ENCODE peak calls at places on chromosomes 2 and 18, in four cellular contexts. Y is A549, Z is psoas muscle, D is GM23248. R is an unnamed sample.

GRCh38 chr2:64932327-64933216 is 56.6 kb upstream of the SLC1A4 start:
- DNase-seq in D (no peak), Y (no peak), Z (no peak), R (no peak)

GRCh38 chr2:218834685-218835084 is 3.1 kb upstream of the PRKAG3 start:
- DNase-seq in Y (no peak), D (no peak), Z (peak), R (peak)

GRCh38 chr18:13614318-13614643 is 112.1 kb downstream of the FAM210A start:
- DNase-seq in D (no peak), Z (no peak), Y (no peak), R (no peak)

GRCh38 chr18:10791141-10791808 is 265.4 kb downstream of the NAPG start:
- DNase-seq in D (no peak), Z (no peak), Y (no peak), R (no peak)

GRCh38 chr18:46920067-46920466 is 2.7 kb downstream of the KATNAL2 start:
- DNase-seq in Z (no peak), Y (no peak), D (no peak), R (no peak)

GRCh38 chr2:172168917-172169346 is 66.2 kb upstream of the DLX2 start:
- DNase-seq in Y (no peak), D (peak), Z (no peak), R (no peak)

GRCh38 chr2:10931710-10932255 is 20.0 kb downstream of the KCNF1 start:
- DNase-seq in Y (no peak), D (peak), Z (peak), R (no peak)

GRCh38 chr2:45606801-45607200 is 4.3 kb downstream of the SRBD1 start:
- DNase-seq in D (no peak), Z (no peak), Y (no peak), R (no peak)

GRCh38 chr2:19893520-19894134 is 8.2 kb downstream of the TTC32 start:
- DNase-seq in Y (no peak), Z (no peak), D (peak), R (no peak)

GRCh38 chr2:219174801-219175200 is 1.9 kb downstream of the CNPPD1 start:
- DNase-seq in D (no peak), Z (no peak), Y (no peak), R (no peak)

GRCh38 chr2:190415794-190416729 is 7.9 kb downstream of the MFSD6 start:
- DNase-seq in Y (no peak), D (no peak), Z (no peak), R (no peak)

GRCh38 chr2:29580223-29580622 is 341.2 kb downstream of the ALK start:
- DNase-seq in Y (no peak), D (peak), Z (no peak), R (no peak)

GRCh38 chr2:240949791-240950705 is 43.9 kb downstream of the CROCC2 start:
- DNase-seq in D (no peak), Z (peak), Y (no peak), R (no peak)

GRCh38 chr2:178674122-178674521 is 133.1 kb downstream of the TTN start:
- DNase-seq in D (no peak), Y (no peak), Z (no peak), R (no peak)

GRCh38 chr18:68667121-68667520 is 47.8 kb downstream of the TMX3 start:
- DNase-seq in Y (no peak), D (peak), Z (no peak), R (no peak)

GRCh38 chr18:78939734-78940260 is 39.8 kb upstream of the SALL3 start:
- DNase-seq in D (no peak), Z (no peak), Y (no peak), R (no peak)

GRCh38 chr18:3409811-3410210 is 40.2 kb upstream of the TGIF1 start:
- DNase-seq in Z (no peak), D (no peak), Y (no peak), R (no peak)

GRCh38 chr18:79980585-79980984 is 7.8 kb downstream of the TXNL4A start:
- DNase-seq in D (no peak), Z (no peak), Y (no peak), R (no peak)
- H3K27ac ChIP-seq in D (no peak), Z (no peak), Y (no peak), R (no peak)

GRCh38 chr2:61218076-61218816 is 56.3 kb downstream of the C2orf74 start:
- DNase-seq in Z (no peak), Y (no peak), D (no peak), R (no peak)
- H3K27ac ChIP-seq in Z (no peak), Y (no peak), D (no peak), R (no peak)

DNA sequence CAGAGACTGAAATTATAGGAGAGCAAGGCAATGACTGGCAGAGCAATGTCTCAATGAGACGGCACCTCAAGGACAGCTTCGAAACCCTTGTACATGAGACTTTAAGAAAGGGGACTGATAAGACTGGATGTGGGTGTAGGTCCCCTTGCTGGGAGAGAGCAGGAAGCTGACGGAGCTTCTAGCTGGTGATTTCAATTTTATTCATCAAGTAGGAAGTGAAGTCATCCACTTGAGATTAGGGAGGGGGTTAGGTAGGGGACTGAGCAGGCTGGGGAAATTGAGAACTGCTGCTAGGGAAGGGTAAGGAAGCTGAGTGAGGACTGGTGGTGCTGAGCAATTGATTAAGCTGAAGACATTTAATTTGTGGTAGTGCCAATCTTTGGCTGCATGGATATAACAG is 99.5 kb upstream of the ITGB6 start:
- DNase-seq in D (peak), Y (no peak), Z (no peak), R (no peak)
- H3K27ac ChIP-seq in D (peak), Y (no peak), Z (no peak), R (no peak)

DNA sequence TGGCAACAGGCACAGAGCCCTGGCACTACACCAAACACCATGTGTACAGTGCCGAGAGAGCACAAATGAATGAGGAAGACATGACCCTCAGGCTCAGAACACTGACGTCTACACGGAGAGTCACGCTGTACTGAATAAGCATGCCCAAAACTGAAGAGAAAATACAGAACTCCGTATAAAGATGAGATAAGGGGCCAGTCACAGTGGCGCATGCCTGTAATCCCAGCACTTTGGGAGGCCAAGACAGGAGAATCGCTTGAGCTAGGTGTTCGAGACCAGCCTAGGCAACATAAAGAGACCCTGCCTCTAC is 92.0 kb upstream of the CREB1 start:
- DNase-seq in Y (no peak), D (no peak), Z (no peak), R (no peak)
- H3K27ac ChIP-seq in Y (no peak), D (no peak), Z (no peak), R (no peak)

DNA sequence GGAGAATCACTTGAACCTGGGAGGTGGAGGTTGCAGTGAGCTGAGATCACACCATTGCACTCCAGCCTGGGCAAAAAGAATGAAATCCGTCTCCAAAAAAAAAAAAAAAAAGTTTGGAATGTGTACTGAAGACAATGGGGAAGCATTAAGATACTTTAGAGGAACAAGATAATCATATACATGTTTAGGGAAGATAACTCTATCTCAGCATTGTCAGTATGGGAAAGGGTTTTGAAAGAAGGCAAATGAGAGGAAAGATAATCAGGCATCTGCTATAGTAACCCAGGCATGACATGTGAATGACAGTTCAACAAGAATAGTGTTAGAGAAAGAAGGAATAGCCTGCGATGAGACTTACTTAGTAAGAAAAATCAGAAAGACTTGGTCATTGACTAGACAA is 112.0 kb downstream of the ATAD2B start:
- DNase-seq in Z (no peak), Y (no peak), D (no peak), R (no peak)
- H3K27ac ChIP-seq in Z (no peak), Y (no peak), D (no peak), R (no peak)

DNA sequence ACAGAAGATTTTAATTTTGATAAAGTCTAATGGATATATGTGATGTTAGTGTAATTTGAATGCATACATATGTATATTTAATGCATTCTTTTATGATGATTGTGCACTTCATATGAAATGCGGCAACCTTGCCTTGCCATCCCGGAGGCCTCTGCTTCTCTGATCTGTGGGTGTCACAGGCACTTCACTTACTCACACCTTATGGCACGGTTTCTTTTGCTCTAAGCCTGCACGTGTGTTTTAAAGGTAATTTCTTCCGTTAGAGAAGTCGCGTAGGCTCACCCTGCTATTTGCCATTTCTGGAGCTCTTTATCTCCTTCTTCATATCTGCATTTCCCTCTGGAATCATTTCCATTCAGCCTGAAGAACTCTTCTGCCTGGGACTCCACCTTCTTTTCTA is 97.1 kb downstream of the RTP5 start:
- DNase-seq in D (no peak), Y (no peak), Z (no peak), R (no peak)
- H3K27ac ChIP-seq in D (peak), Y (no peak), Z (no peak), R (no peak)

GRCh38 chr2:121089005-121089510 is 195.9 kb downstream of the TFCP2L1 start:
- DNase-seq in Y (no peak), Z (no peak), D (no peak), R (no peak)
- H3K27ac ChIP-seq in Y (no peak), Z (no peak), D (no peak), R (no peak)

DNA sequence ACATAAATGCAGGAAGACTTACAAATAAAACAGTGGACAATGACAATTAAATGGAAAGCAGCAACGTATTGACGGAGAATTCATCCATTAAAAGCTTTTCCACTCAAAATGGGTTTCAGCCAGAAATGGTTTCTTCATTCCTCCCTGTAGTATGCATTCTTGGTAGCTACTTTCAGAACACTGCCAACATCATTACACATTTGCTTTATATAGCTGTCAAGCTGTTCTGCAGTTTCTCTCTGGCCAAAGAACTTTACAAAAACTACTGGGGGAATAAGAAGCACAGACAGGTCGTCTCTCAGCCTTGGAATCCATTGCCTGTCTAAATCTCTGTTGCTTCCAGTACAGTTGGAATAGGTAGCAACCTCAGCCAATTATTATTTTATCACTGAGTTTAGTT is 84.1 kb upstream of the NCKAP5 start:
- DNase-seq in Y (no peak), Z (no peak), D (peak), R (no peak)
- H3K27ac ChIP-seq in Y (no peak), Z (no peak), D (no peak), R (no peak)

DNA sequence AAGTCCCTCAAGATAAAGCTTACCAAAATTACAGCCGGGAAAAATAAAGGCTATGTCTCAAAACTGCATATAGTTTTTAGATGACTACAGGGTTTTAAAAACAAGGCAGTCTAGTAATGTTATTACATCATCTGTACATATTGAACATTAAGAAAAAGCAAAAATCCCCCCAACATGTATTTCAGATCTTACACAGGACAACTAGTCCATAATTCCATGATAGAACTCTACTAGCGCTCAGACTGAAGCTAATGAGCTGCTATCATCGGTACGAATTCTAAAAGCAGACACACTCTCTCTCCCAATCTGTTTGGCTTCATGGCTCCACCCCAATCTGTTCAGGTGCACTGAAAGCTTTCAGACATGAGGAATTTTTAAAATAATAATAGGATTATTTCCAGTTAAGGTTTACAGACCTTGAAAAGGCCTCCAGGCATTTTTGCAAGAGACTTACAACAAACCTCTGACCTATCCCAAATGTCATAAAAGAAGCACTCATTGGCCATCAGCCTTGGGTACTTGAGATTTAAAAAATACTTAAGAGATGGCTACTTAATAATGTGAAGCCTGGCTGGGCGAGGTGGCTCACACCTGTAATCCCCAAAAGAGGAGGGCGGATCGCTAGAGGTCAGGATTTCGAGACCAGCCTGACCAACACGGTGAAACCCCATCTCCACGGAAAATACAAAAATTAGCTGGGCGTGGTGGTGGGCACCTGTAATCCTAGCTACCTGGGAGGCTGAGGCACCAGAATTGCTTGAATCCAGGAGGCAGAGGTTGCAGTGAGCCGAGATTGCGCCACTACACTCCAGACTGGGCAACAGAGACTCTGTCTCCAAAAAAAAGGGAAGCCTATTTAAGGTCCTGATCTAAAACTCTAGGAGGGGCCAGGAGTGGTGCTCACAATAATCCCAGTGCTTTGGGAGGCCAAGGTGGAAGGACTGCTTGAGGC is 2.0 kb downstream of the NPC1 start:
- DNase-seq in Y (no peak), D (no peak), Z (no peak), R (no peak)
- H3K27ac ChIP-seq in Y (peak), D (peak), Z (peak), R (no peak)